ENCODE peak calls at places on chromosome 10, in nine cellular contexts. One of them, this sample, is unnamed.

GRCh38 chr10:103969857-103970627 is 3.1 kb downstream of the SLK start:
- DNase-seq in prostate gland: no peak
- DNase-seq in AG04450: no peak
- DNase-seq in H9: no peak
- DNase-seq in dorsolateral prefrontal cortex: no peak
- DNase-seq in GM10248: no peak
- DNase-seq in epithelial cell of esophagus: no peak
- DNase-seq in astrocyte of the spinal cord: no peak
- DNase-seq in cardiac muscle cell: no peak
- DNase-seq in this sample: no peak

GRCh38 chr10:92114201-92114600 is 176.7 kb downstream of the CPEB3 start:
- DNase-seq in GM10248: no peak
- DNase-seq in epithelial cell of esophagus: no peak
- DNase-seq in prostate gland: no peak
- DNase-seq in astrocyte of the spinal cord: no peak
- DNase-seq in H9: no peak
- DNase-seq in AG04450: no peak
- DNase-seq in dorsolateral prefrontal cortex: no peak
- DNase-seq in cardiac muscle cell: no peak
- DNase-seq in this sample: no peak

GRCh38 chr10:6115411-6115800 is 26.6 kb downstream of the RBM17 start:
- DNase-seq in AG04450: no peak
- DNase-seq in epithelial cell of esophagus: no peak
- DNase-seq in prostate gland: no peak
- DNase-seq in astrocyte of the spinal cord: no peak
- DNase-seq in H9: no peak
- DNase-seq in cardiac muscle cell: no peak
- DNase-seq in GM10248: no peak
- DNase-seq in dorsolateral prefrontal cortex: no peak
- DNase-seq in this sample: no peak

GRCh38 chr10:16436367-16436757 is 448 bp upstream of the PTER start:
- DNase-seq in epithelial cell of esophagus: peak; percentile 6
- DNase-seq in H9: no peak
- DNase-seq in GM10248: no peak
- DNase-seq in prostate gland: no peak
- DNase-seq in AG04450: no peak
- DNase-seq in cardiac muscle cell: no peak
- DNase-seq in astrocyte of the spinal cord: no peak
- DNase-seq in dorsolateral prefrontal cortex: no peak
- DNase-seq in this sample: no peak

GRCh38 chr10:79241990-79242619 is 105.2 kb upstream of the PPIF start:
- DNase-seq in cardiac muscle cell: peak; percentile 54
- DNase-seq in GM10248: peak; percentile 82
- DNase-seq in H9: peak; percentile 62
- DNase-seq in dorsolateral prefrontal cortex: no peak
- DNase-seq in AG04450: no peak
- DNase-seq in prostate gland: peak; percentile 44
- DNase-seq in epithelial cell of esophagus: peak; percentile 63
- DNase-seq in astrocyte of the spinal cord: peak; percentile 45
- DNase-seq in this sample: peak; percentile 84

GRCh38 chr10:93577565-93577964 is 11.1 kb downstream of the FFAR4 start:
- DNase-seq in epithelial cell of esophagus: no peak
- DNase-seq in prostate gland: no peak
- DNase-seq in AG04450: no peak
- DNase-seq in cardiac muscle cell: no peak
- DNase-seq in GM10248: no peak
- DNase-seq in dorsolateral prefrontal cortex: no peak
- DNase-seq in astrocyte of the spinal cord: no peak
- DNase-seq in H9: no peak
- DNase-seq in this sample: no peak

GRCh38 chr10:86963341-86963919 is 4.9 kb upstream of the ADIRF start:
- DNase-seq in epithelial cell of esophagus: no peak
- DNase-seq in H9: no peak
- DNase-seq in dorsolateral prefrontal cortex: no peak
- DNase-seq in prostate gland: no peak
- DNase-seq in cardiac muscle cell: no peak
- DNase-seq in AG04450: no peak
- DNase-seq in GM10248: no peak
- DNase-seq in astrocyte of the spinal cord: no peak
- DNase-seq in this sample: no peak

GRCh38 chr10:133318494-133319127 is 9.9 kb downstream of the ZNF511 start:
- DNase-seq in GM10248: peak; percentile 74
- DNase-seq in H9: peak; percentile 87
- DNase-seq in epithelial cell of esophagus: peak; percentile 54
- DNase-seq in prostate gland: no peak
- DNase-seq in AG04450: no peak
- DNase-seq in astrocyte of the spinal cord: peak; percentile 45
- DNase-seq in dorsolateral prefrontal cortex: no peak
- DNase-seq in cardiac muscle cell: peak; percentile 65
- DNase-seq in this sample: peak; percentile 72

GRCh38 chr10:30736685-30737232 is 107.2 kb upstream of the LYZL2 start:
- DNase-seq in dorsolateral prefrontal cortex: no peak
- DNase-seq in GM10248: peak; percentile 41
- DNase-seq in cardiac muscle cell: peak; percentile 98
- DNase-seq in AG04450: peak; percentile 99
- DNase-seq in prostate gland: no peak
- DNase-seq in epithelial cell of esophagus: peak; percentile 36
- DNase-seq in H9: no peak
- DNase-seq in astrocyte of the spinal cord: peak; percentile 100
- DNase-seq in this sample: peak; percentile 56

DNA sequence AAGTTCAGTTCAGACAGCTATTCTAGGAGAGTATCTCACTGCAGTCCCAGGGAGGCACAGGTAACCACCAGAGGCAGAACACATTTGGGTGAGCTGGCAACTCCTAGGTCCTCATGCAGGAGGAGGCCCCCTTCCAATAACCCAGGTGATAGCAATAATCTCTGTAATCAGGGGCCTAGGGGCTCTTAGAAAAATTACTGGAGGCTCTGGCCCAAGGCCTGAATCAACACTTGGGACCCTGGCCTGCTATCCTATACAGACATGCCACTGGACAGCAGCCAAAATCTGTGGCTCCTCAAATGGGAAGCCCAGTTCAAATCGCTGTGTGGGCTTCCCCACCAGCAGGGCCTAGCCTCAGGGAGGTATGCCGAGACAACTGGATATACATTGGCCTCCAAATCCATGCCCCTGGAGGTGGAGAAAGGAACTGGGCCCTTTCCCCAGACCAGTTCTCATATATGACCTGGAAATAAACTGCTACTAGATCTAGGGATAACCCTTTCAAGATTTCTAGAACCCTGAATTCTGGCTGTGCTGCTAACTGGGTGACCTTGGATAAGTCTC is 1.6 kb downstream of the AVPI1 start:
- DNase-seq in AG04450: no peak
- DNase-seq in prostate gland: no peak
- DNase-seq in dorsolateral prefrontal cortex: no peak
- DNase-seq in astrocyte of the spinal cord: peak; percentile 25
- DNase-seq in cardiac muscle cell: peak; percentile 62
- DNase-seq in epithelial cell of esophagus: peak; percentile 67
- DNase-seq in GM10248: no peak
- DNase-seq in H9: peak; percentile 68
- DNase-seq in this sample: no peak
- TF ChIP-seq CTCF in AG04450: peak; percentile 66
- TF ChIP-seq CTCF in prostate gland: no peak
- TF ChIP-seq CTCF in dorsolateral prefrontal cortex: no peak
- TF ChIP-seq CTCF in astrocyte of the spinal cord: peak; percentile 41
- TF ChIP-seq CTCF in cardiac muscle cell: peak; percentile 45
- TF ChIP-seq CTCF in epithelial cell of esophagus: peak; percentile 57
- TF ChIP-seq CTCF in GM10248: no peak
- TF ChIP-seq CTCF in H9: peak; percentile 62
- TF ChIP-seq CTCF in this sample: no peak

GRCh38 chr10:121498071-121498470 is 100.2 kb downstream of the FGFR2 start:
- DNase-seq in AG04450: no peak
- DNase-seq in GM10248: no peak
- DNase-seq in H9: no peak
- DNase-seq in cardiac muscle cell: no peak
- DNase-seq in astrocyte of the spinal cord: no peak
- DNase-seq in epithelial cell of esophagus: no peak
- DNase-seq in dorsolateral prefrontal cortex: no peak
- DNase-seq in prostate gland: no peak
- DNase-seq in this sample: no peak
- TF ChIP-seq CTCF in AG04450: no peak
- TF ChIP-seq CTCF in GM10248: no peak
- TF ChIP-seq CTCF in H9: peak; percentile 62
- TF ChIP-seq CTCF in cardiac muscle cell: no peak
- TF ChIP-seq CTCF in astrocyte of the spinal cord: no peak
- TF ChIP-seq CTCF in epithelial cell of esophagus: no peak
- TF ChIP-seq CTCF in dorsolateral prefrontal cortex: no peak
- TF ChIP-seq CTCF in prostate gland: no peak
- TF ChIP-seq CTCF in this sample: no peak

GRCh38 chr10:63593576-63593975 is 72.4 kb downstream of the REEP3 start:
- DNase-seq in prostate gland: no peak
- DNase-seq in dorsolateral prefrontal cortex: no peak
- DNase-seq in AG04450: no peak
- DNase-seq in astrocyte of the spinal cord: peak; percentile 23
- DNase-seq in epithelial cell of esophagus: no peak
- DNase-seq in cardiac muscle cell: peak; percentile 65
- DNase-seq in H9: no peak
- DNase-seq in GM10248: no peak
- DNase-seq in this sample: no peak

GRCh38 chr10:63596924-63597323 is 75.7 kb downstream of the REEP3 start:
- DNase-seq in GM10248: no peak
- DNase-seq in astrocyte of the spinal cord: no peak
- DNase-seq in cardiac muscle cell: no peak
- DNase-seq in H9: no peak
- DNase-seq in epithelial cell of esophagus: no peak
- DNase-seq in AG04450: no peak
- DNase-seq in prostate gland: no peak
- DNase-seq in dorsolateral prefrontal cortex: no peak
- DNase-seq in this sample: no peak

GRCh38 chr10:63591600-63592379 is 70.6 kb downstream of the REEP3 start:
- DNase-seq in GM10248: no peak
- DNase-seq in astrocyte of the spinal cord: no peak
- DNase-seq in prostate gland: peak; percentile 31
- DNase-seq in epithelial cell of esophagus: peak; percentile 15
- DNase-seq in AG04450: no peak
- DNase-seq in dorsolateral prefrontal cortex: no peak
- DNase-seq in cardiac muscle cell: no peak
- DNase-seq in H9: no peak
- DNase-seq in this sample: no peak

GRCh38 chr10:63600540-63600939 is 79.3 kb downstream of the REEP3 start:
- DNase-seq in epithelial cell of esophagus: no peak
- DNase-seq in prostate gland: no peak
- DNase-seq in AG04450: no peak
- DNase-seq in cardiac muscle cell: no peak
- DNase-seq in H9: no peak
- DNase-seq in astrocyte of the spinal cord: no peak
- DNase-seq in dorsolateral prefrontal cortex: no peak
- DNase-seq in GM10248: no peak
- DNase-seq in this sample: no peak

GRCh38 chr10:63595072-63595471 is 73.9 kb downstream of the REEP3 start:
- DNase-seq in epithelial cell of esophagus: no peak
- DNase-seq in astrocyte of the spinal cord: no peak
- DNase-seq in prostate gland: no peak
- DNase-seq in GM10248: no peak
- DNase-seq in dorsolateral prefrontal cortex: no peak
- DNase-seq in H9: no peak
- DNase-seq in cardiac muscle cell: no peak
- DNase-seq in AG04450: peak; percentile 3
- DNase-seq in this sample: no peak
- TF ChIP-seq CTCF in epithelial cell of esophagus: no peak
- TF ChIP-seq CTCF in astrocyte of the spinal cord: no peak
- TF ChIP-seq CTCF in prostate gland: no peak
- TF ChIP-seq CTCF in GM10248: no peak
- TF ChIP-seq CTCF in dorsolateral prefrontal cortex: no peak
- TF ChIP-seq CTCF in H9: no peak
- TF ChIP-seq CTCF in cardiac muscle cell: no peak
- TF ChIP-seq CTCF in AG04450: peak; percentile 23
- TF ChIP-seq CTCF in this sample: no peak

GRCh38 chr10:78162867-78163266 is 129.2 kb downstream of the RPS24 start:
- DNase-seq in H9: no peak
- DNase-seq in cardiac muscle cell: no peak
- DNase-seq in GM10248: no peak
- DNase-seq in astrocyte of the spinal cord: no peak
- DNase-seq in epithelial cell of esophagus: peak; percentile 34
- DNase-seq in prostate gland: no peak
- DNase-seq in dorsolateral prefrontal cortex: no peak
- DNase-seq in AG04450: no peak
- DNase-seq in this sample: no peak

GRCh38 chr10:78165172-78165571 is 131.5 kb downstream of the RPS24 start:
- DNase-seq in H9: no peak
- DNase-seq in epithelial cell of esophagus: no peak
- DNase-seq in cardiac muscle cell: no peak
- DNase-seq in prostate gland: no peak
- DNase-seq in AG04450: no peak
- DNase-seq in dorsolateral prefrontal cortex: no peak
- DNase-seq in astrocyte of the spinal cord: no peak
- DNase-seq in GM10248: no peak
- DNase-seq in this sample: no peak

GRCh38 chr10:78169214-78169613 is 135.6 kb downstream of the RPS24 start:
- DNase-seq in prostate gland: no peak
- DNase-seq in astrocyte of the spinal cord: no peak
- DNase-seq in GM10248: no peak
- DNase-seq in dorsolateral prefrontal cortex: no peak
- DNase-seq in epithelial cell of esophagus: no peak
- DNase-seq in cardiac muscle cell: no peak
- DNase-seq in H9: no peak
- DNase-seq in AG04450: no peak
- DNase-seq in this sample: no peak

GRCh38 chr10:78164687-78165086 is 131.0 kb downstream of the RPS24 start:
- DNase-seq in cardiac muscle cell: no peak
- DNase-seq in prostate gland: no peak
- DNase-seq in astrocyte of the spinal cord: no peak
- DNase-seq in AG04450: no peak
- DNase-seq in H9: no peak
- DNase-seq in epithelial cell of esophagus: no peak
- DNase-seq in dorsolateral prefrontal cortex: no peak
- DNase-seq in GM10248: no peak
- DNase-seq in this sample: no peak

DNA sequence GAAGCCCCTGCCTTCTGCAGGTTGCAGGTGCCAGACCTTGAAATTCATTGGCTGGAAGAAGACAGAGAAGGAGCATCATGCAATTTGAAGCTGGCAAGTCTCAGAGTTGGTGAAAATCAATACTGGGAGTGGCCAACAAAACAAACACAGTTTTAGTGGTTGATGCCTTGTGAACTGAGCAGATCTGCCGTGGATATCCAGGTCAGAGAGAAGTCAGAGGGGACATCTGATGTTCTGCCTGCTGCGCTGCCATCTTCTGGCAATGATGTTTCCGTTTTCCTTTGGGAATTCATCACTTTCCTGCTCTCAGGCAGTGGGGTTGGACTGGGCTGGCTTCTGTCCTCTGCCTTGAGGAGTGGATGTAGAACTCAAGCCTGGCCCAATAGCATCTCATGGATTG is 132.0 kb downstream of the RPS24 start:
- DNase-seq in dorsolateral prefrontal cortex: no peak
- DNase-seq in astrocyte of the spinal cord: no peak
- DNase-seq in prostate gland: no peak
- DNase-seq in cardiac muscle cell: no peak
- DNase-seq in AG04450: no peak
- DNase-seq in H9: peak; percentile 48
- DNase-seq in epithelial cell of esophagus: no peak
- DNase-seq in GM10248: no peak
- DNase-seq in this sample: no peak
- TF ChIP-seq CTCF in dorsolateral prefrontal cortex: no peak
- TF ChIP-seq CTCF in astrocyte of the spinal cord: peak; percentile 16
- TF ChIP-seq CTCF in prostate gland: no peak
- TF ChIP-seq CTCF in cardiac muscle cell: no peak
- TF ChIP-seq CTCF in AG04450: no peak
- TF ChIP-seq CTCF in H9: peak; percentile 63
- TF ChIP-seq CTCF in epithelial cell of esophagus: no peak
- TF ChIP-seq CTCF in GM10248: no peak
- TF ChIP-seq CTCF in this sample: no peak